ENCODE peak calls at places on chromosomes 12 and 14, in eight cellular contexts. U, V, J, Z, C, H, A and E are unnamed samples.
A peak's percentile ranks its signal among the peaks of the same experiment; 100 is the strongest.

GRCh38 chr12:53180931-53181645 is 363 bp upstream of the CSAD start:
- DNase-seq in C (peak; percentile 98), V (peak; percentile 96), Z (peak; percentile 91), A (no peak), J (peak; percentile 77), U (peak; percentile 80), H (no peak), E (peak; percentile 88)

GRCh38 chr14:87508333-87508732 is 484.6 kb downstream of the GALC start:
- DNase-seq in U (no peak), J (no peak), H (no peak), Z (no peak), V (no peak), C (no peak), A (no peak), E (no peak)

GRCh38 chr12:22271036-22271435 is 63.5 kb downstream of the ST8SIA1 start:
- DNase-seq in V (no peak), Z (no peak), U (peak; percentile 77), H (no peak), A (no peak), C (no peak), J (no peak), E (no peak)

GRCh38 chr12:21776242-21776641 is 1.7 kb upstream of the KCNJ8 start:
- DNase-seq in H (no peak), U (no peak), A (no peak), J (no peak), C (no peak), V (no peak), Z (no peak), E (no peak)

GRCh38 chr12:55188974-55189556 is 31.8 kb upstream of the OR10A7 start:
- DNase-seq in C (peak; percentile 39), J (no peak), Z (peak; percentile 43), A (peak; percentile 53), V (peak; percentile 55), H (peak; percentile 1), U (peak; percentile 87), E (peak; percentile 82)

GRCh38 chr12:89384050-89384749 is 31.9 kb upstream of the DUSP6 start:
- DNase-seq in C (peak; percentile 32), Z (no peak), V (no peak), J (peak; percentile 54), U (peak; percentile 55), H (peak; percentile 15), A (no peak), E (peak; percentile 90)

GRCh38 chr12:109214131-109214530 is 95.0 kb downstream of the FOXN4 start:
- DNase-seq in C (no peak), A (no peak), J (no peak), U (no peak), Z (no peak), H (no peak), V (no peak), E (no peak)

GRCh38 chr12:79534029-79534867 is 156.5 kb downstream of the PAWR start:
- DNase-seq in J (no peak), Z (no peak), A (no peak), V (no peak), H (no peak), C (no peak), U (no peak), E (no peak)

GRCh38 chr12:53214687-53215455 is 7.8 kb upstream of the ITGB7 start:
- DNase-seq in H (no peak), J (no peak), V (no peak), Z (no peak), A (no peak), C (no peak), U (peak; percentile 61), E (no peak)

GRCh38 chr12:46260153-46260912 is 8.5 kb downstream of the SLC38A1 start:
- DNase-seq in V (no peak), C (no peak), A (no peak), U (peak; percentile 9), J (no peak), H (no peak), Z (no peak), E (no peak)

GRCh38 chr14:100308112-100308792 is 2.0 kb upstream of the SLC25A29 start:
- DNase-seq in V (no peak), H (no peak), Z (peak; percentile 30), U (no peak), A (no peak), C (no peak), J (no peak), E (no peak)

GRCh38 chr12:110670161-110670701 is 18.7 kb downstream of the HVCN1 start:
- DNase-seq in H (no peak), Z (no peak), C (no peak), J (no peak), V (no peak), U (no peak), A (peak; percentile 95), E (no peak)

GRCh38 chr12:27894309-27894708 is 78.2 kb downstream of the PTHLH start:
- DNase-seq in C (no peak), A (no peak), Z (no peak), H (no peak), U (no peak), J (no peak), V (no peak), E (no peak)

GRCh38 chr14:55583942-55584468 is 4.0 kb downstream of the KTN1 start:
- DNase-seq in U (no peak), J (no peak), C (peak; percentile 46), V (no peak), A (no peak), Z (no peak), H (no peak), E (no peak)

GRCh38 chr12:76449572-76449971 is 101.4 kb upstream of the BBS10 start:
- DNase-seq in C (no peak), J (no peak), H (no peak), Z (no peak), U (peak; percentile 5), A (no peak), V (no peak), E (no peak)

GRCh38 chr14:59018978-59019377 is 169.5 kb upstream of the DAAM1 start:
- DNase-seq in U (no peak), H (no peak), C (no peak), V (no peak), A (no peak), J (peak; percentile 33), Z (no peak), E (peak; percentile 4)

GRCh38 chr14:32134448-32135070 is 57.5 kb downstream of the ARHGAP5 start:
- DNase-seq in J (no peak), A (no peak), H (no peak), U (peak; percentile 32), V (no peak), Z (peak; percentile 18), C (no peak), E (no peak)

GRCh38 chr12:15710860-15711510 is 78.2 kb downstream of the EPS8 start:
- DNase-seq in V (no peak), J (no peak), C (no peak), U (no peak), Z (no peak), A (no peak), H (no peak), E (no peak)

GRCh38 chr12:121915841-121916321 is 2.5 kb upstream of the CFAP251 start:
- DNase-seq in V (no peak), C (no peak), Z (no peak), A (no peak), H (no peak), U (no peak), J (no peak), E (no peak)

GRCh38 chr12:11482955-11483354 is 87.6 kb upstream of the PRB2 start:
- DNase-seq in C (no peak), U (peak; percentile 88), J (no peak), A (no peak), V (no peak), Z (no peak), H (no peak), E (no peak)

GRCh38 chr12:49560695-49561094 is 7.2 kb downstream of the MCRS1 start:
- DNase-seq in V (no peak), H (no peak), C (no peak), Z (no peak), J (no peak), U (no peak), A (no peak), E (no peak)

GRCh38 chr12:6383572-6384498 is at the start of gene LTBR:
- DNase-seq in U (peak; percentile 89), A (no peak), V (peak; percentile 82), C (no peak), Z (peak; percentile 83), H (no peak), J (peak; percentile 78), E (peak; percentile 95)

GRCh38 chr12:113145720-113146551 is 3.6 kb upstream of the CFAP73 start:
- DNase-seq in C (no peak), J (no peak), Z (no peak), U (no peak), A (no peak), H (no peak), V (no peak), E (no peak)
- TF ChIP-seq MAX in C (no peak), J (no peak), Z (no peak), U (no peak), A (no peak), H (no peak), V (no peak), E (no peak)

GRCh38 chr14:74882103-74882920 is 596 bp downstream of the DLST start:
- DNase-seq in C (peak; percentile 29), U (peak; percentile 70), H (no peak), A (no peak), Z (peak; percentile 43), V (no peak), J (no peak), E (peak; percentile 72)

GRCh38 chr14:74886001-74886400 is 4.3 kb downstream of the DLST start:
- DNase-seq in A (no peak), Z (no peak), V (no peak), C (no peak), H (no peak), J (peak; percentile 40), U (no peak), E (no peak)

GRCh38 chr14:74875941-74876913 is at the start of gene PROX2:
- DNase-seq in H (no peak), A (no peak), U (peak; percentile 22), Z (no peak), C (no peak), V (no peak), J (peak; percentile 28), E (peak; percentile 85)

GRCh38 chr14:74879427-74880180 is 2.1 kb upstream of the DLST start:
- DNase-seq in Z (no peak), H (no peak), U (no peak), J (no peak), V (no peak), A (no peak), C (no peak), E (no peak)

GRCh38 chr14:74881425-74882102 is at the start of gene DLST:
- DNase-seq in Z (peak; percentile 92), V (peak; percentile 92), A (peak; percentile 39), H (peak; percentile 63), U (peak; percentile 87), C (peak; percentile 99), J (peak; percentile 89), E (peak; percentile 92)
- TF ChIP-seq MAX in Z (peak; percentile 79), V (no peak), A (no peak), H (peak; percentile 61), U (no peak), C (peak; percentile 75), J (no peak), E (no peak)

GRCh38 chr12:99695050-99695449 is 47.5 kb downstream of the GARIN6 start:
- DNase-seq in C (no peak), V (no peak), A (no peak), Z (no peak), J (no peak), H (no peak), U (no peak), E (no peak)
- TF ChIP-seq MAX in C (no peak), V (no peak), A (no peak), Z (no peak), J (no peak), H (no peak), U (no peak), E (no peak)

GRCh38 chr14:75877292-75877691 is 104.5 kb downstream of the TGFB3 start:
- DNase-seq in U (no peak), V (no peak), C (no peak), J (no peak), H (no peak), A (no peak), Z (no peak), E (no peak)
- TF ChIP-seq MAX in U (no peak), V (no peak), C (peak; percentile 41), J (no peak), H (no peak), A (no peak), Z (no peak), E (no peak)